ENCODE peak calls at places on chromosomes 6 and 20, in eight cellular contexts. K is fibroblast of lung; U is aorta; F is OCI-LY7; M is CD8-positive, alpha-beta T cell; N is MM.1S; X is SJSA1; C is neural progenitor cell. A is an unnamed sample. For H3K9me3, the result is how much of the 10 kb centered on the place peaks cover.

GRCh38 chr6:29368765-29369164 is at the start of gene OR5V1:
- DNase-seq in K (no peak), U (no peak), F (no peak), M (no peak), N (no peak), X (no peak), C (no peak), A (no peak)

GRCh38 chr20:39044501-39044900 is 82.4 kb downstream of the DHX35 start:
- DNase-seq in K (no peak), U (no peak), F (no peak), M (no peak), N (no peak), X (no peak), C (no peak), A (no peak)

GRCh38 chr6:138188278-138188923 is 26.7 kb downstream of the ARFGEF3 start:
- DNase-seq in K (no peak), U (no peak), F (no peak), M (no peak), N (peak), X (no peak), C (no peak), A (no peak)

GRCh38 chr20:43544501-43544900 is 14.3 kb upstream of the SGK2 start:
- DNase-seq in K (no peak), U (peak), F (no peak), M (no peak), N (no peak), X (no peak), C (no peak), A (no peak)

GRCh38 chr6:94636780-94637385 is 940.5 kb upstream of the MANEA start:
- DNase-seq in K (peak), U (no peak), F (peak), M (no peak), N (no peak), X (no peak), C (peak), A (no peak)

GRCh38 chr6:113994934-113995342 is 24.0 kb upstream of the HDAC2 start:
- DNase-seq in K (peak), U (no peak), F (peak), M (no peak), N (peak), X (peak), C (peak), A (peak)

GRCh38 chr6:131134220-131134831 is 941 bp upstream of the AKAP7 start:
- DNase-seq in K (no peak), U (no peak), F (no peak), M (no peak), N (no peak), X (no peak), C (no peak), A (no peak)

GRCh38 chr20:61849376-61849775 is 216.3 kb downstream of the TAF4 start:
- DNase-seq in K (no peak), U (no peak), F (no peak), M (no peak), N (no peak), X (no peak), C (no peak), A (no peak)

GRCh38 chr6:132843316-132844040 is 29.1 kb downstream of the RPS12 start:
- DNase-seq in K (no peak), U (no peak), F (no peak), M (no peak), N (no peak), X (no peak), C (no peak), A (no peak)

DNA sequence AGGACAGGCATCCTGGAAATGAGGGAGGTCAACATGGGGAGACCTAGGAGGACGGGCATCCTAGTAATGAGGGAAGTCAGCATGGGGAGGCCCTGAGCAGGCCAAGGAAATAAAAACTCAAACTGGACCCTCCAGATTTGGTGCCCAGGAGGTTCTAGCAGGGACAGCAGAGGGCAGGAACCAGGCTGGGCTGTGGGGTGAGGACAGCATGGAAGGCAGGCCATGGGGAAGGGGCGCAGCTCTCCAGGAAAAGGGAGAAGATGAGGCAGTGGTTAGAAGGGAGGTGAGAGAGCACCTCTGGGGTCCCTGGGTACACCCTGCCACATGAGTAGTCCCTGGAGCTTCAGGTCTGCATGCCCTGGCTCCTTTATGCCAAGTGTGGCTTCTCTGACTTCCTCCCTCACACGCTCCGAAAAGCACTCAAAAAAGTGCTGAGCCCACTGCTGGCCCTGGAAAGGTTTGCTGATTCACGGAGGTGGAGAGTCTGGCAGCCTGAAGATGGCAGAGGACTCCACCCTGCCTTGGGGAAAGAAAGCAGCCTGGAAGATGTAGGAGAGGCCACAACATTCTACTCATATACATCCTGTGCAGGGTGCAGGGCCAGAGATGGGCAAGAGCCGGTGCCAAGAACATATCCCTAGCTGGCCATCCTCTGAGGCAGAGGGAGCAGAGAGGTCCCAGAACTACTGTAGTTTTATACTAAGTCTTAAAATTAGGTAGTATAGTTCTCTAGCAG is 154.9 kb downstream of the MRPL14 start:
- DNase-seq in K (peak), U (peak), F (no peak), M (no peak), N (no peak), X (no peak), C (no peak), A (no peak)
- H3K4me3 ChIP-seq in K (no peak), U (no peak), F (no peak), M (no peak), N (no peak), X (no peak), C (no peak), A (no peak)

DNA sequence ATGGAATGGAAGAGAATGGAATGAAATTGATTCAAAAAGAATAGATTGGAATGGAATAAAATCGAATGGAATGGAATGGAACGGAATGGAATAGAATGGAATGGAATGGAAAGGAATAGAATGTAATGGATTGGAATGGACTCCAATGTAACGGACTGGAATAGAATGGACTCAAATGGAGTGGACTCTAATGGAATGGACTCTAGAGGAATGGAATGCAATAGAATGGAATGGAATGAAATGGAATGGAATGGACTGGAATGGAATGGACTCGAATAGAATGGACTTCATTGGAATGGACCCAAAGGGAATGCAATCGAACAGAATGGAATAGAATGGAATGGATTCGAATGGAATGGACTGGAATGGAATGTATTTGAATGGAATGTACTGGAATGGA is 19.7 kb upstream of the DEFB115 start:
- DNase-seq in K (no peak), U (no peak), F (no peak), M (no peak), N (no peak), X (no peak), C (no peak), A (no peak)
- H3K9me3 ChIP-seq in K (under half), U (under half), F (half or more), M (under half), N (under half), X (under half), C (half or more), A (under half)

DNA sequence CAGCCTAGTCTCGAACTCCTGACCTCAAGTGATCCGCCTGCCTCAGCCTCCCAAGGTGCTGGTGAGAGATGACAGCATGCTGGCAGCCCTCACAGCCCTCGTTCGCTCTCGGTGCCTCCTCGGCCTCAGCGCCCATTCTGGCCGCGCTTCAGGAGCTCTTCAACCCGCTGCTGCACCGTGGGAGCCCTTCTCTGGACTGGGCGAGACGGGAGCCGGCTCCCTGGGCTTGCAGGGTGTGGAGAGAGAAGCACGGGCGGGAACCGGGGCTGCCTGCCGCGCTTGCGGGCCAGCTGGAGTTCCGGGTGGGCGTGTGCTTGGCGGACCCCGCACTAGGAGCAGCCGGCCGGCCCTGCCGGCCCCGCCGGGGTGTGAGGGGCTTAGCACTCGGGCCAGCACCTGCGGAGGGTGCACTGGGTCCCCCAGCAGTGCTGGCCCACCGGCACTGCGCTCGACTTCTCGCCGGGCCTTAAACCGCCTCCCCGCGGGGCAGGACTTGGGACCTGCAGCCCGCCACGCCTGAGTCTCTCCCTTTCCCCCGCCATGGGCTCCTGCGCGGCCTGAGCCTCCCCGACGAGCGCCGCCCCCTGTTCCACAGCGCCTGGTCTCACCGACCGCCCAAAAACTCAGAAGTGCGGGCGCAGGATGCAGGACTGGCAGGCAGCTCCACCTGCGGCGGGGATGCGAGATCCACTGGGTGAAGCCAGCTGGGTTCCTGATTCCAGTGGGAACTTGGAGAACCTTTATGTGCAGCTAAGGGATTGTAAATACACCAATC is 31.5 kb upstream of the RANBP9 start:
- DNase-seq in K (no peak), U (peak), F (no peak), M (no peak), N (no peak), X (no peak), C (no peak), A (no peak)
- H3K4me3 ChIP-seq in K (no peak), U (no peak), F (no peak), M (no peak), N (no peak), X (no peak), C (no peak), A (no peak)

GRCh38 chr6:351867-352289 is 39.7 kb upstream of the IRF4 start:
- DNase-seq in K (no peak), U (no peak), F (peak), M (no peak), N (no peak), X (no peak), C (no peak), A (no peak)
- H3K9me3 ChIP-seq in K (under half), U (under half), F (under half), M (under half), N (under half), X (under half), C (under half), A (under half)

DNA sequence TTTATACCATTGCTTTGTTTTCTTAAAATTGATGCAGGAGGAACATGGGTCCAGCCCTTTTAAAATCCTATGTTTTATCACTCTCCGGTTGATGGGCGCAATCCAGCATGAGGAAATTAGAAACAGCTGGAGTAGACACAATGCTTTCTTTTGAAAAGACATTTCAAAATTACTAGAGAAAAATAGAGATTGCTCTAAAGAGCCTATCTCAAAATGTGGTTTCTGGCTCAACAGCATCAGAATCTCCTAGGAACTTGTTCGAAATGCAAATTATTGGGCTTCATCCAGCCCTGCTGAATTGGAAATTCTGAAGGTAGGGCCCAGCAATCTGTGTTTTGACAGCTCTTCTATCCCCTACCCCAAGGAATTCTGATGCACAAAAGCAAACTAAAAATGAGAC is 190.8 kb upstream of the BMP2 start:
- DNase-seq in K (peak), U (no peak), F (no peak), M (no peak), N (no peak), X (no peak), C (no peak), A (no peak)
- H3K4me3 ChIP-seq in K (no peak), U (no peak), F (no peak), M (no peak), N (peak), X (no peak), C (no peak), A (no peak)

GRCh38 chr6:167302074-167302473 is 11.0 kb downstream of the UNC93A start:
- DNase-seq in K (no peak), U (no peak), F (no peak), M (no peak), N (no peak), X (no peak), C (no peak), A (no peak)
- H3K9me3 ChIP-seq in K (under half), U (under half), F (under half), M (under half), N (under half), X (under half), C (under half), A (under half)

DNA sequence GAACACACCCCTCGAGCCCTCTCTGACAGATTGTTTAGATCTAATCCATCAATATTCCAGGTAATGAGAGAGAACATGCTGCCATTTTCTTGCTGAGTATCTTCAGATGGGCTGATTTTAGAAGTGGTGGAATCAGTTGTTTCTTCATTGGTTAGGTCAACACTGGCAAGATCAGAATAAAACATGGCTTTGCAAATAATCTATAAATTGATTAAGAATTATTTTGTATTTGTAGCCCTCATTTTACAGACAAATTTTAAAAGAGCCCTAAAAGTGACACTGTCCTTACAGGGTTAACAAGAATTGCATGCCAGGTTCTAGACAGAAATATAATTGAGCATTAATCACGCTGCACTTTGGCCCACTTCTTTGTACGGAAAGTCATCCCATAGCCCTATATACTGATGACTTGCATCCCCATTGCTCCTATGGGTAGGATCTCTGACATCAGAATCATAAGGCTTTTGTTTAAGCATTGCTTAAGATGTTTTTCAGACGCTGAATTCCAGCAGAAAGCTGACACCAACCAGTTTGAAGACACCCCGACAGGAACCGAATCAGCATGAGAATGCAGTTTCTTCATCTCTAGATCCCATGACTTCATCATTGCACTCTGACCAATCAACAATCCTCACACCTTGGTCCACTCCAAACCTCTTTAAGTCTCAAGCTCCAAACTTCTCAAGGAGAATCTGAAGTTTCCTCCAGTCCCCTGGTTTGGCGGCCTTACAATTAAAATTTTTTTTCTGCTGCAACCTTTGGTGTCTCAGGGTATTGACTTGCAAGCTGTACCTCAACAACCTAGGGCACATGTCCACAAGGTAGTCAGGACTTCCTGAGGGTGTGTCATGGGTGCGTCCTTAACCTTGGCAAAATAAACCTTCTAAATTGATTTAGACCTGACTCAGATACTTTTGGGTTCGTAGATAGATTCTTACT is 7.9 kb downstream of the TDP2 start:
- DNase-seq in K (peak), U (no peak), F (no peak), M (no peak), N (no peak), X (no peak), C (no peak), A (no peak)
- H3K4me3 ChIP-seq in K (no peak), U (no peak), F (no peak), M (no peak), N (no peak), X (no peak), C (no peak), A (no peak)

DNA sequence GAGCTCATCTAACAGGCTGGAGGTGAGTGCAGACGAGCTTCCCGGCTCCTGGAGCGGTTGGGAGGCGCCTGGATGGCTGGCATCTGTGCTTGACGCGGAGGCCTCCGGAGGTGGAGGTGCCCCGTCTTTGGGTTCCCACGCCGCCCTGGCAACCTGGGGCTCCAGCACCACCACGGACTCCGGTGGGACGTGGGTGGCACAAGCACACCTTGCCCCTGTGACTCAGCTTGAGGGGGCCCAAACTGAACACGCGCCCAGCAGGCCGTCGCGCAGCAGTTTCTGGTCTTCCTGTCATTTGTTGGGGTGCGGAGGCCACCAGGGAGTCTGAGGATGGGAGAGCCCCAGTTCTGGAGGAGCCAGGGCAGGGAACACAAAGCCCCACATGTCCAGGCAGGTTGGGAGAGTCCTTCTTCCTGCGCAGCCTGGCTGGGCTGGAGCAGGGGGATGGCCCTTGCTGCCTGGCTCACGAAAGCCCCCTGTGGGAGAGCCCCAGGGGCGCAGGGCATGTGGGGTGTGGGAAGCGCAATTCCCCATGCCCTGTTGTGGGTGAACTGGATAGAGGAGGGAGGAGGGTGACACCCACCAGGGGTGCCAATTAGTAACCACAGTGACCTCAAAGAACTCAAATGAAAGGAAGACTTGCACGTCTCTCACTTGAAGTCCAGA is 1378.6 kb upstream of the DEFB115 start:
- DNase-seq in K (no peak), U (peak), F (no peak), M (no peak), N (no peak), X (no peak), C (no peak), A (no peak)
- H3K9me3 ChIP-seq in K (under half), U (under half), F (under half), M (under half), N (under half), X (under half), C (under half), A (under half)